ENCODE peak calls at places on chromosomes 3 and 15, in five cellular contexts. K, N, B, W and C are unnamed samples.

GRCh38 chr3:42906085-42906904 is at the start of gene ZNF662:
- DNase-seq in K (no peak), N (no peak), B (peak), W (no peak), C (no peak)

GRCh38 chr15:29670266-29670665 is 152.0 kb downstream of the TJP1 start:
- DNase-seq in K (peak), N (no peak), B (no peak), W (no peak), C (no peak)

GRCh38 chr15:60396560-60396963 is 1.2 kb downstream of the ANXA2 start:
- DNase-seq in K (peak), N (no peak), B (no peak), W (no peak), C (no peak)

GRCh38 chr3:100697183-100697582 is 12.1 kb upstream of the TFG start:
- DNase-seq in K (no peak), N (no peak), B (no peak), W (no peak), C (no peak)

GRCh38 chr3:150049317-150049716 is 78.6 kb upstream of the PFN2 start:
- DNase-seq in K (peak), N (no peak), B (no peak), W (no peak), C (no peak)

GRCh38 chr3:72191211-72191960 is 406.4 kb upstream of the PROK2 start:
- DNase-seq in K (no peak), N (no peak), B (no peak), W (no peak), C (no peak)

GRCh38 chr3:87805670-87806069 is 253.1 kb downstream of the CGGBP1 start:
- DNase-seq in K (no peak), N (no peak), B (no peak), W (no peak), C (no peak)

GRCh38 chr15:80343610-80344009 is 60.6 kb upstream of the ARNT2 start:
- DNase-seq in K (no peak), N (no peak), B (no peak), W (no peak), C (no peak)

GRCh38 chr3:129491794-129492193 is 36.6 kb upstream of the RHO start:
- DNase-seq in K (no peak), N (no peak), B (no peak), W (no peak), C (no peak)

GRCh38 chr15:101346928-101347327 is 51.9 kb upstream of the SNRPA1 start:
- DNase-seq in K (no peak), N (no peak), B (no peak), W (no peak), C (no peak)

GRCh38 chr3:146796078-146796477 is 190.9 kb upstream of the PLSCR5 start:
- DNase-seq in K (no peak), N (no peak), B (no peak), W (no peak), C (no peak)

GRCh38 chr3:170639003-170639402 is 53.1 kb upstream of the SLC7A14 start:
- DNase-seq in K (no peak), N (no peak), B (no peak), W (no peak), C (no peak)

GRCh38 chr3:160180581-160181216 is 44.5 kb upstream of the C3orf80 start:
- DNase-seq in K (no peak), N (peak), B (no peak), W (no peak), C (peak)

GRCh38 chr15:60476713-60477112 is 2.2 kb downstream of the ICE2 start:
- DNase-seq in K (no peak), N (no peak), B (no peak), W (no peak), C (no peak)

GRCh38 chr15:37102315-37103021 is 2.1 kb upstream of the MEIS2 start:
- DNase-seq in K (no peak), N (no peak), B (no peak), W (no peak), C (no peak)

GRCh38 chr15:29962404-29962803 is 120.4 kb upstream of the GOLGA8J start:
- DNase-seq in K (no peak), N (no peak), B (no peak), W (no peak), C (no peak)

GRCh38 chr3:129623447-129624118 is 17.1 kb upstream of the PLXND1 start:
- DNase-seq in K (no peak), N (no peak), B (no peak), W (no peak), C (no peak)

GRCh38 chr15:55685292-55685691 is 57.7 kb downstream of the PRTG start:
- DNase-seq in K (no peak), N (no peak), B (no peak), W (no peak), C (no peak)

GRCh38 chr3:155497930-155498647 is 204.6 kb upstream of the STRIT1 start:
- DNase-seq in K (peak), N (peak), B (no peak), W (no peak), C (peak)

GRCh38 chr3:151439652-151440125 is 21.2 kb downstream of the IGSF10 start:
- DNase-seq in K (peak), N (peak), B (no peak), W (no peak), C (peak)

GRCh38 chr3:195900426-195901355 is 7.7 kb downstream of the TNK2 start:
- DNase-seq in K (peak), N (peak), B (no peak), W (no peak), C (no peak)

GRCh38 chr3:40661285-40661684 is 136.5 kb downstream of the ZNF621 start:
- DNase-seq in K (no peak), N (no peak), B (no peak), W (no peak), C (no peak)

GRCh38 chr15:82585072-82585471 is 44.8 kb upstream of the RPS17 start:
- DNase-seq in K (no peak), N (no peak), B (no peak), W (no peak), C (peak)

GRCh38 chr3:49276475-49277356 is at the start of gene C3orf62:
- DNase-seq in K (peak), N (peak), B (peak), W (peak), C (peak)

GRCh38 chr3:177729939-177730700 is 532.8 kb upstream of the TBL1XR1 start:
- DNase-seq in K (no peak), N (no peak), B (no peak), W (no peak), C (no peak)